ENCODE peak calls at places on chromosomes 4 and X, in nine cellular contexts. Z is mesenchymal stem cell, U is neural progenitor cell, Q is astrocyte, G is PC-3, F is Karpas-422, H is H9, O is GM23248, X is fibroblast of lung. R is an unnamed sample.
A peak's percentile ranks its signal among the peaks of the same experiment; 100 is the strongest.

GRCh38 chrX:70289168-70289792 is 447 bp downstream of the PDZD11 start:
- DNase-seq in Z (peak; percentile 16), U (no peak), Q (no peak), G (peak; percentile 14), F (no peak), H (no peak), O (peak; percentile 64), X (no peak), R (no peak)

GRCh38 chr4:122003335-122003734 is 51.5 kb upstream of the TRPC3 start:
- DNase-seq in Z (no peak), U (peak; percentile 41), Q (no peak), G (peak; percentile 44), F (peak; percentile 82), H (peak; percentile 82), O (peak; percentile 12), X (no peak), R (no peak)

GRCh38 chr4:145619639-145619996 is 433 bp downstream of the MMAA start:
- DNase-seq in Z (peak; percentile 66), U (no peak), Q (peak; percentile 47), G (peak; percentile 72), F (peak; percentile 83), H (no peak), O (peak; percentile 78), X (peak; percentile 59), R (peak; percentile 3)

GRCh38 chr4:108919229-108919893 is 156.5 kb upstream of the ETNPPL start:
- DNase-seq in Z (no peak), U (no peak), Q (no peak), G (no peak), F (no peak), H (no peak), O (no peak), X (no peak), R (no peak)

GRCh38 chr4:3296651-3297050 is 3.8 kb downstream of the RGS12 start:
- DNase-seq in Z (no peak), U (no peak), Q (no peak), G (no peak), F (no peak), H (no peak), O (no peak), X (no peak), R (no peak)

GRCh38 chrX:7480721-7481120 is 332.8 kb upstream of the PUDP start:
- DNase-seq in Z (no peak), U (peak; percentile 54), Q (no peak), G (no peak), F (no peak), H (no peak), O (no peak), X (no peak), R (no peak)

GRCh38 chr4:48017108-48017527 is 546 bp downstream of the NIPAL1 start:
- DNase-seq in Z (peak; percentile 82), U (peak; percentile 61), Q (peak; percentile 72), G (peak; percentile 86), F (no peak), H (peak; percentile 79), O (peak; percentile 89), X (peak; percentile 17), R (no peak)

GRCh38 chr4:577499-578450 is 1.7 kb upstream of the TMEM271 start:
- DNase-seq in Z (peak; percentile 41), U (peak; percentile 70), Q (peak; percentile 8), G (no peak), F (peak; percentile 34), H (peak; percentile 75), O (peak; percentile 54), X (peak; percentile 32), R (peak; percentile 63)

GRCh38 chr4:129384974-129385373 is 289.0 kb downstream of the C4orf33 start:
- DNase-seq in Z (no peak), U (no peak), Q (no peak), G (no peak), F (no peak), H (no peak), O (no peak), X (no peak), R (no peak)

GRCh38 chrX:98405376-98405775 is 1521.7 kb downstream of the RPA4 start:
- DNase-seq in Z (no peak), U (no peak), Q (peak; percentile 22), G (peak; percentile 8), F (no peak), H (no peak), O (no peak), X (peak; percentile 30), R (no peak)

GRCh38 chr4:151540728-151541437 is 131.9 kb downstream of the FHIP1A start:
- DNase-seq in Z (peak; percentile 93), U (no peak), Q (peak; percentile 96), G (peak; percentile 95), F (no peak), H (no peak), O (peak; percentile 95), X (peak; percentile 75), R (no peak)

GRCh38 chr4:56260320-56260719 is 127.0 kb downstream of the AASDH start:
- DNase-seq in Z (no peak), U (no peak), Q (no peak), G (no peak), F (no peak), H (no peak), O (no peak), X (no peak), R (no peak)

GRCh38 chrX:124023838-124024238 is 62.3 kb downstream of the STAG2 start:
- DNase-seq in Z (peak; percentile 53), U (no peak), Q (peak; percentile 12), G (no peak), F (no peak), H (no peak), O (peak; percentile 68), X (no peak), R (no peak)

GRCh38 chr4:112251044-112251632 is 19.6 kb downstream of the AP1AR start:
- DNase-seq in Z (no peak), U (peak; percentile 23), Q (no peak), G (no peak), F (no peak), H (no peak), O (peak; percentile 39), X (peak; percentile 28), R (no peak)

GRCh38 chr4:71368906-71369305 is 30.1 kb downstream of the SLC4A4 start:
- DNase-seq in Z (no peak), U (no peak), Q (no peak), G (no peak), F (no peak), H (no peak), O (no peak), X (no peak), R (no peak)

GRCh38 chr4:144894525-144894924 is 203.5 kb downstream of the ANAPC10 start:
- DNase-seq in Z (peak; percentile 57), U (no peak), Q (peak; percentile 95), G (peak; percentile 62), F (no peak), H (no peak), O (peak; percentile 61), X (peak; percentile 81), R (no peak)

GRCh38 chr4:56626420-56626819 is 54.7 kb downstream of the HOPX start:
- DNase-seq in Z (no peak), U (no peak), Q (no peak), G (no peak), F (no peak), H (no peak), O (peak; percentile 40), X (no peak), R (no peak)

GRCh38 chrX:11953615-11954014 is 184.7 kb upstream of the FRMPD4 start:
- DNase-seq in Z (peak; percentile 92), U (peak; percentile 42), Q (peak; percentile 93), G (peak; percentile 90), F (no peak), H (no peak), O (peak; percentile 41), X (peak; percentile 11), R (peak; percentile 32)

GRCh38 chr4:42653606-42654560 is 3.0 kb downstream of the ATP8A1 start:
- DNase-seq in Z (no peak), U (no peak), Q (peak; percentile 8), G (peak; percentile 73), F (peak; percentile 40), H (no peak), O (no peak), X (no peak), R (no peak)

DNA sequence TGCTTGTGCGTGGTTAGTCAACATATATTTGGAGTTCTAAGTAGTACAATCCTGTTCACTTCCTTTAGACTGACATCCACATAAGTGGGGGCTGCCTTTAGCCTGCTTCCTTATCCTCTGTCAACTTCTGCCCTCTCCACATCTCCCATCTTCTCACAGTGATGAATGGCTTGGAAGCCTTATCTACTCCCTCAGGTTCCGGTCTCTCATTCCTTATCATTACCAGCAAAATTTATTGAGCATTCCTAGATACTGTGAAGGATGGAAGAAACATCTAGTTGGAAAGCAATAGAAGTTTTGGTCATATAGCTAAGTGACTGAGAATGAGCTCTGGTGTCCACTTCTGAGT is 25.2 kb downstream of the DOCK11 start:
- DNase-seq in Z (no peak), U (no peak), Q (no peak), G (no peak), F (no peak), H (no peak), O (peak; percentile 26), X (no peak), R (no peak)
- H3K9ac ChIP-seq in Z (peak overlapping the region; percentile 80), U (no peak overlapping the region), Q (peak overlapping the region; percentile 23), G (no peak overlapping the region), F (no peak overlapping the region), H (no peak overlapping the region), O (peak overlapping the region; percentile 81), X (no peak overlapping the region), R (no peak overlapping the region)

GRCh38 chr4:75030028-75030427 is 97.1 kb downstream of the PARM1 start:
- DNase-seq in Z (no peak), U (no peak), Q (no peak), G (no peak), F (no peak), H (no peak), O (no peak), X (no peak), R (no peak)
- H3K4me1 ChIP-seq in Z (no peaks in the 10 kb centered on the region), U (no peaks in the 10 kb centered on the region), Q (no peaks in the 10 kb centered on the region), G (no peaks in the 10 kb centered on the region), F (peaks cover 67% of the 10 kb centered on the region), H (no peaks in the 10 kb centered on the region), O (no peaks in the 10 kb centered on the region), X (no peaks in the 10 kb centered on the region), R (no peaks in the 10 kb centered on the region)

DNA sequence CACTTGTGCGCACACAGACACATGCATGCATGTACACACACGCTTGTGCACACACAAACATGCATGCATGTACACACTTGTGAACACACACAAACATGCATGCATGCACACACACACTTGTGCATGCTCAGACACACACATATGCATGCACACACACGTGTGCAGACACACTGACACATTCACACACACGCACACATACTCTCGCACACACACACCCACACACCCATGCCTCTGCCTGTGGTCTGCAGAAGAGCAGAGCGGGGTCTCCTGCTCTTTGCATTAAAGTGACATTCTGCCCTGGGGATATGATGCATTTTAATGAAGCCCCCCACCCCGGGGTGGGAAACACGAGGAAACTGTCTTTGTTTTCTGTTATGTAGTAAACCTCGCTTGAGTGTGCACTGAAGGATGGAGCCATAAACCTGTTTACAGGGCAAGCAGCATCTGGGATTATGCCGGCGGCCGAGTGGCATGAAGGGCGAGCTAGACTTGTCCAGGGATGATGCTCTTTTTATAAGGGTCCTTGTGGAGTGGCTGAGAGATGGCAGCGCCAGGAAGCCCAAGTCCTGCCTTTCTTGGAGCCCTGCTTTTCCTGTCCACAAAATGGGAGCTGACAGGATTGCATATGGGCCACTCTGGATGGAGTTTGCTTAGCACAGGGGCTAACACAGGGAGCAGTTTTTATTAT is 17.8 kb downstream of the PSAPL1 start:
- DNase-seq in Z (no peak), U (no peak), Q (no peak), G (no peak), F (no peak), H (peak; percentile 11), O (no peak), X (no peak), R (no peak)
- H3K27me3 ChIP-seq in Z (peaks cover 17% of the 10 kb centered on the region), U (no peaks in the 10 kb centered on the region), Q (no peaks in the 10 kb centered on the region), G (no peaks in the 10 kb centered on the region), F (no peaks in the 10 kb centered on the region), H (peaks cover 33% of the 10 kb centered on the region), O (peaks cover 8% of the 10 kb centered on the region), X (no peaks in the 10 kb centered on the region), R (peaks cover 5% of the 10 kb centered on the region)

GRCh38 chr4:7910721-7911015 is 29.0 kb downstream of the AFAP1 start:
- DNase-seq in Z (no peak), U (no peak), Q (no peak), G (no peak), F (no peak), H (no peak), O (no peak), X (no peak), R (no peak)
- H3K9ac ChIP-seq in Z (peak overlapping the region; percentile 90), U (no peak overlapping the region), Q (peak overlapping the region; percentile 73), G (no peak overlapping the region), F (no peak overlapping the region), H (no peak overlapping the region), O (peak overlapping the region; percentile 82), X (peak overlapping the region; percentile 49), R (no peak overlapping the region)